ENCODE peak calls at places on chromosomes 12 and 14, in five cellular contexts. M is AG20443; W is GM04504; V is GM23248; D is naive thymus-derived CD4-positive, alpha-beta T cell. I is an unnamed sample.

GRCh38 chr12:122080149-122081107 is 1.9 kb downstream of the MLXIP start:
- DNase-seq in M (peak), W (peak), V (peak), D (no peak), I (peak)

GRCh38 chr14:93375673-93376156 is 28.7 kb downstream of the COX8C start:
- DNase-seq in M (no peak), W (no peak), V (no peak), D (no peak), I (no peak)

GRCh38 chr12:67068204-67068731 is 200.9 kb upstream of the CAND1 start:
- DNase-seq in M (no peak), W (no peak), V (no peak), D (peak), I (no peak)

GRCh38 chr12:4107436-4107878 is 166.1 kb upstream of the CCND2 start:
- DNase-seq in M (peak), W (peak), V (peak), D (peak), I (peak)

GRCh38 chr14:56118611-56119181 is 485 bp downstream of the PELI2 start:
- DNase-seq in M (peak), W (no peak), V (peak), D (no peak), I (no peak)

GRCh38 chr14:54572316-54572715 is 5.4 kb downstream of the SAMD4A start:
- DNase-seq in M (no peak), W (no peak), V (peak), D (no peak), I (peak)

GRCh38 chr12:125734137-125734536 is 668.9 kb downstream of the AACS start:
- DNase-seq in M (no peak), W (no peak), V (no peak), D (no peak), I (no peak)

GRCh38 chr12:111386891-111387290 is 18.0 kb upstream of the PHETA1 start:
- DNase-seq in M (no peak), W (no peak), V (peak), D (no peak), I (no peak)

GRCh38 chr12:132398386-132398991 is 69.1 kb upstream of the GALNT9 start:
- DNase-seq in M (no peak), W (no peak), V (no peak), D (no peak), I (no peak)

GRCh38 chr14:69625299-69626131 is 14.1 kb downstream of the SUSD6 start:
- DNase-seq in M (no peak), W (no peak), V (no peak), D (peak), I (peak)

GRCh38 chr14:32006267-32007110 is 70.6 kb upstream of the ARHGAP5 start:
- DNase-seq in M (no peak), W (no peak), V (no peak), D (no peak), I (no peak)

GRCh38 chr12:27595231-27595642 is 71.2 kb downstream of the PPFIBP1 start:
- DNase-seq in M (peak), W (peak), V (peak), D (no peak), I (peak)

GRCh38 chr12:12562016-12562483 is 613 bp downstream of the DUSP16 start:
- DNase-seq in M (peak), W (peak), V (peak), D (peak), I (no peak)

GRCh38 chr12:51224625-51225024 is 6.8 kb upstream of the POU6F1 start:
- DNase-seq in M (no peak), W (no peak), V (no peak), D (no peak), I (no peak)

GRCh38 chr14:31441273-31442110 is 15.8 kb downstream of the DTD2 start:
- DNase-seq in M (peak), W (no peak), V (peak), D (no peak), I (peak)

GRCh38 chr12:92156704-92157395 is 11.2 kb upstream of the BTG1 start:
- DNase-seq in M (no peak), W (no peak), V (no peak), D (no peak), I (no peak)

GRCh38 chr12:44873898-44874297 is 2.2 kb downstream of the NELL2 start:
- DNase-seq in M (peak), W (no peak), V (peak), D (peak), I (peak)

GRCh38 chr12:110002691-110003515 is 3.7 kb downstream of the ANKRD13A start:
- DNase-seq in M (peak), W (no peak), V (peak), D (no peak), I (peak)

GRCh38 chr12:108133482-108133881 is 4.4 kb downstream of the WSCD2 start:
- DNase-seq in M (no peak), W (no peak), V (no peak), D (no peak), I (no peak)

GRCh38 chr12:116142936-116143882 is 134.3 kb downstream of the MED13L start:
- DNase-seq in M (no peak), W (no peak), V (peak), D (no peak), I (peak)

GRCh38 chr12:26832817-26833691 is at the start of gene ITPR2:
- DNase-seq in M (peak), W (peak), V (peak), D (peak), I (peak)

GRCh38 chr12:18861287-18861858 is 123.5 kb downstream of the CAPZA3 start:
- DNase-seq in M (no peak), W (no peak), V (peak), D (no peak), I (peak)

GRCh38 chr12:47763481-47764344 is 5.0 kb upstream of the RAPGEF3 start:
- DNase-seq in M (no peak), W (no peak), V (no peak), D (no peak), I (no peak)

GRCh38 chr14:20679907-20680306 is 4.5 kb upstream of the RNASE4 start:
- DNase-seq in M (no peak), W (no peak), V (peak), D (no peak), I (peak)

GRCh38 chr12:14936224-14936861 is 2.0 kb downstream of the ERP27 start:
- DNase-seq in M (peak), W (no peak), V (peak), D (no peak), I (peak)

GRCh38 chr12:123250471-123251383 is 17.5 kb downstream of the MTRFR start:
- DNase-seq in M (no peak), W (no peak), V (no peak), D (no peak), I (no peak)

GRCh38 chr12:96386794-96387193 is 13.4 kb downstream of the CDK17 start:
- DNase-seq in M (no peak), W (no peak), V (no peak), D (no peak), I (no peak)

GRCh38 chr12:52521581-52522266 is 1.5 kb upstream of the KRT5 start:
- DNase-seq in M (peak), W (peak), V (peak), D (no peak), I (peak)

GRCh38 chr12:63905523-63905922 is 61.0 kb downstream of the SRGAP1 start:
- DNase-seq in M (no peak), W (no peak), V (no peak), D (no peak), I (no peak)

GRCh38 chr12:57069522-57069921 is 9.1 kb downstream of the NEMP1 start:
- DNase-seq in M (peak), W (peak), V (peak), D (peak), I (peak)

GRCh38 chr12:48000878-48001321 is 3.4 kb downstream of the COL2A1 start:
- DNase-seq in M (peak), W (peak), V (peak), D (no peak), I (peak)

GRCh38 chr12:22272596-22272995 is 61.9 kb downstream of the ST8SIA1 start:
- DNase-seq in M (no peak), W (no peak), V (no peak), D (no peak), I (no peak)

GRCh38 chr14:68632591-68632895 is 160.3 kb downstream of the ZFP36L1 start:
- DNase-seq in M (no peak), W (no peak), V (no peak), D (no peak), I (no peak)